ENCODE peak calls at places on chromosomes 1 and 21, in six cellular contexts. O, H, U, M, X and V are unnamed samples.

GRCh38 chr1:208207388-208208131 is 36.6 kb downstream of the PLXNA2 start:
- DNase-seq in O (no peak), H (peak), U (peak), M (peak), X (no peak), V (peak)

GRCh38 chr1:220734571-220735326 is 13.4 kb upstream of the MTARC2 start:
- DNase-seq in O (no peak), H (peak), U (no peak), M (peak), X (no peak), V (peak)

GRCh38 chr1:226034482-226034881 is 28.0 kb upstream of the H3-3A start:
- DNase-seq in O (no peak), H (peak), U (peak), M (peak), X (peak), V (peak)

GRCh38 chr1:207645632-207646081 is 724 bp downstream of the CR1L start:
- DNase-seq in O (no peak), H (no peak), U (no peak), M (no peak), X (no peak), V (no peak)

GRCh38 chr1:94191216-94191615 is 46.2 kb downstream of the ARHGAP29 start:
- DNase-seq in O (no peak), H (no peak), U (no peak), M (no peak), X (no peak), V (no peak)

GRCh38 chr1:176826265-176826664 is 338.2 kb downstream of the ASTN1 start:
- DNase-seq in O (peak), H (no peak), U (no peak), M (no peak), X (no peak), V (no peak)

GRCh38 chr1:219666242-219666641 is 53.3 kb upstream of the ZC3H11B start:
- DNase-seq in O (no peak), H (no peak), U (no peak), M (no peak), X (no peak), V (peak)

GRCh38 chr1:234746798-234747196 is 136.8 kb upstream of the IRF2BP2 start:
- DNase-seq in O (no peak), H (no peak), U (peak), M (peak), X (no peak), V (no peak)

GRCh38 chr1:220281159-220281574 is 8.9 kb upstream of the RAB3GAP2 start:
- DNase-seq in O (no peak), H (no peak), U (no peak), M (peak), X (no peak), V (no peak)

GRCh38 chr1:10514490-10515235 is 39.9 kb downstream of the PEX14 start:
- DNase-seq in O (peak), H (peak), U (no peak), M (peak), X (no peak), V (peak)
- TF ChIP-seq CTCF in O (peak), H (peak), U (peak), M (peak), X (no peak), V (peak)

DNA sequence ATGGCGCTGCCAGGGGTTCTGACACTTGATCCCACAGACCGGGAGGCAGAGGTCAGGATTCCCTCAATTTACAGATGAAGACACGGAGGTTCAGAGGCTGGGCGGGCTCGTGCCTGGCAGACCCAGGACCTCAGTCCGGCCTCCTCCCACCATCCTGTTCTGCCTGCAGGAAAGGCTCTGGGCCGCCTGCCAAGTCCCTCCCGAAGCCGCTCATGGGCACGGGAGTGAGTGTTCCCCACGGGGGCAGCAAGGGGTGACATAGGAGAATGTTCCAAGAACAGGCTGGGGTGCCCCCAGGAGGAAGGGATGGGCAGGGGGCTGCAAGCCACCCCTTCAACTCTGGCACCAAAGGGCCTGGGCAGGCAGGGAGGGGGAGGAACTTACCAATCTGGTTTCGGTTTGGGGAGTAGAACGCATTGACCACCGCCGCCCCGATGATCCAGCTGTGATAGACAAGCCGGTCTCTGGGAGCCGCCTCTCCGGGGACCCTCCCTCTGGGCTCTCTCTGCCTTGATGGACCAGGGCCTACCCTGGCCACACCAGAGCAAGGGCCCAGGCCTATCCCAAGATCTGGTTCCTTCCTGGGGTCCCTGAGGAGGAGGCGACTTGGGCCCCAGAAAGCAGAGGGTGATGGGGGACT is 7.5 kb downstream of the PRXL2B start:
- DNase-seq in O (no peak), H (no peak), U (peak), M (peak), X (peak), V (peak)
- H3K4me3 ChIP-seq in O (no peak), H (peak), U (peak), M (no peak), X (no peak), V (no peak)

GRCh38 chr1:111568160-111568559 is 51.4 kb upstream of the RAP1A start:
- DNase-seq in O (no peak), H (no peak), U (no peak), M (no peak), X (no peak), V (no peak)

GRCh38 chr1:111571239-111571638 is 48.4 kb upstream of the RAP1A start:
- DNase-seq in O (no peak), H (no peak), U (no peak), M (no peak), X (no peak), V (no peak)

GRCh38 chr1:111571987-111572386 is 47.6 kb upstream of the RAP1A start:
- DNase-seq in O (no peak), H (no peak), U (no peak), M (no peak), X (no peak), V (peak)

GRCh38 chr1:111569913-111570312 is 49.7 kb upstream of the RAP1A start:
- DNase-seq in O (no peak), H (no peak), U (no peak), M (no peak), X (no peak), V (no peak)

GRCh38 chr1:111570781-111571181 is 48.8 kb upstream of the RAP1A start:
- DNase-seq in O (no peak), H (no peak), U (no peak), M (peak), X (no peak), V (no peak)
- TF ChIP-seq CTCF in O (peak), H (no peak), U (peak), M (peak), X (no peak), V (peak)

DNA sequence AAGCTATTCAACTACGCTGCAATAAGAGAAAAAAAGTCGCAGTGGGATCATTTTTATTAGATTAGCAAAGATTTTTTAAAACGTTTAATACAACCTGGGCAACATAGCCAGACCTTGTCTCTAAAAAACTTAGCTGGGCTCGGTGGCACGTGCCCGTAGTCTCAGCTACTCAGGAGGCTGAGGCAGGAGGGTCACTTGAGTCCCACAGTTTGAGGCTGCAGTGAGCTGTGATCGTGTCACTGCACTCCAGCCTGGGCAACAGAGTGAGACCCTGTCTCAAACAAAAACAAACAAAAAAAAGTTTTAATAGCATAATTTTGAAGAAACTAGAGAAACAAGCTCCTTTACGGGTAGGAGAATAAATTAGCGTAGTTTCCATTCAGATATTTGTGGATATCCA is 1.0 kb upstream of the PRDM15 start:
- DNase-seq in O (no peak), H (no peak), U (no peak), M (no peak), X (no peak), V (no peak)
- H3K4me3 ChIP-seq in O (peak), H (peak), U (peak), M (peak), X (no peak), V (peak)

GRCh38 chr21:43306911-43307676 is 119.8 kb downstream of the SIK1 start:
- DNase-seq in O (no peak), H (peak), U (peak), M (peak), X (peak), V (peak)
- TF ChIP-seq CTCF in O (no peak), H (no peak), U (no peak), M (no peak), X (no peak), V (no peak)